ENCODE peak calls at places on chromosomes 13 and 19, in five cellular contexts. One of them, this sample, is unnamed.

GRCh38 chr13:40077396-40078027 is 422.1 kb downstream of the COG6 start:
- DNase-seq in CD8-positive, alpha-beta T cell: no peak
- DNase-seq in adipocyte: no peak
- DNase-seq in esophagus muscularis mucosa: no peak
- DNase-seq in foreskin fibroblast: no peak
- DNase-seq in this sample: no peak

GRCh38 chr19:48780684-48781391 is 25.5 kb downstream of the FGF21 start:
- DNase-seq in CD8-positive, alpha-beta T cell: no peak
- DNase-seq in foreskin fibroblast: peak
- DNase-seq in adipocyte: no peak
- DNase-seq in esophagus muscularis mucosa: no peak
- DNase-seq in this sample: peak

GRCh38 chr19:3608750-3609322 is 2.2 kb upstream of the TBXA2R start:
- DNase-seq in foreskin fibroblast: no peak
- DNase-seq in esophagus muscularis mucosa: no peak
- DNase-seq in adipocyte: no peak
- DNase-seq in CD8-positive, alpha-beta T cell: no peak
- DNase-seq in this sample: no peak

GRCh38 chr13:37158481-37158880 is 53.0 kb upstream of the CSNK1A1L start:
- DNase-seq in adipocyte: no peak
- DNase-seq in foreskin fibroblast: no peak
- DNase-seq in esophagus muscularis mucosa: no peak
- DNase-seq in CD8-positive, alpha-beta T cell: no peak
- DNase-seq in this sample: no peak

GRCh38 chr13:85230754-85231153 is 568.5 kb downstream of the SLITRK6 start:
- DNase-seq in adipocyte: peak
- DNase-seq in esophagus muscularis mucosa: no peak
- DNase-seq in foreskin fibroblast: peak
- DNase-seq in CD8-positive, alpha-beta T cell: no peak
- DNase-seq in this sample: no peak

GRCh38 chr13:112637017-112637801 is 49.3 kb upstream of the TUBGCP3 start:
- DNase-seq in esophagus muscularis mucosa: no peak
- DNase-seq in CD8-positive, alpha-beta T cell: no peak
- DNase-seq in foreskin fibroblast: no peak
- DNase-seq in adipocyte: no peak
- DNase-seq in this sample: no peak

GRCh38 chr19:2974342-2974932 is 2.9 kb upstream of the TLE6 start:
- DNase-seq in CD8-positive, alpha-beta T cell: no peak
- DNase-seq in foreskin fibroblast: peak
- DNase-seq in adipocyte: peak
- DNase-seq in esophagus muscularis mucosa: no peak
- DNase-seq in this sample: no peak

GRCh38 chr13:75458696-75459422 is 23.1 kb downstream of the TBC1D4 start:
- DNase-seq in esophagus muscularis mucosa: no peak
- DNase-seq in adipocyte: no peak
- DNase-seq in foreskin fibroblast: no peak
- DNase-seq in CD8-positive, alpha-beta T cell: no peak
- DNase-seq in this sample: peak

DNA sequence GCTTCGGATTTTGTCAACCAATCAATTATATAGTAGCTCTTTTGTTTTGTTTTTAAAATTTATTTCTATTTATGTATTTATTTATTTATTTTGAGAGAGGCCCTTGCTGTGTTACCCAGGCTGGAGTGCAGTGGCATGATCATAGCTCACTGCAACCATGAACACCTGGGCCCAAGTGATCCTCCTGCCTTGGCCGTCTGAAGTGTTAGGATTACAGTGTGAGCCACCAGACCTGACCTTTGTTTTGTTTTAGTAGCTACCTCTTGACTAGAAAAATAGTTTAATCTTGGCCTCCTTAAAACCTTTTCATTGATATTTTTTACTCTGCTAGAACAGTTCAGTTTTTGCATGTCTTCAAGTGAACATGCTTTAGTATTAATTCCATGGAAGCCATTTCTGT is 15.1 kb downstream of the GARRE1 start:
- DNase-seq in esophagus muscularis mucosa: no peak
- DNase-seq in foreskin fibroblast: no peak
- DNase-seq in CD8-positive, alpha-beta T cell: no peak
- DNase-seq in adipocyte: no peak
- DNase-seq in this sample: peak
- H3K4me3 ChIP-seq in esophagus muscularis mucosa: no peak
- H3K4me3 ChIP-seq in foreskin fibroblast: no peak
- H3K4me3 ChIP-seq in CD8-positive, alpha-beta T cell: no peak
- H3K4me3 ChIP-seq in adipocyte: no peak
- H3K4me3 ChIP-seq in this sample: peak

GRCh38 chr19:44774614-44775013 is 3.1 kb upstream of the CBLC start:
- DNase-seq in esophagus muscularis mucosa: no peak
- DNase-seq in adipocyte: no peak
- DNase-seq in CD8-positive, alpha-beta T cell: no peak
- DNase-seq in foreskin fibroblast: peak
- DNase-seq in this sample: no peak

GRCh38 chr19:44779150-44779549 is 1.5 kb downstream of the CBLC start:
- DNase-seq in foreskin fibroblast: no peak
- DNase-seq in CD8-positive, alpha-beta T cell: no peak
- DNase-seq in adipocyte: no peak
- DNase-seq in esophagus muscularis mucosa: no peak
- DNase-seq in this sample: no peak

GRCh38 chr19:44775676-44776240 is 1.9 kb upstream of the CBLC start:
- DNase-seq in adipocyte: no peak
- DNase-seq in foreskin fibroblast: no peak
- DNase-seq in esophagus muscularis mucosa: no peak
- DNase-seq in CD8-positive, alpha-beta T cell: no peak
- DNase-seq in this sample: no peak

GRCh38 chr19:44776402-44777096 is 1.1 kb upstream of the CBLC start:
- DNase-seq in adipocyte: no peak
- DNase-seq in foreskin fibroblast: no peak
- DNase-seq in esophagus muscularis mucosa: no peak
- DNase-seq in CD8-positive, alpha-beta T cell: no peak
- DNase-seq in this sample: no peak

DNA sequence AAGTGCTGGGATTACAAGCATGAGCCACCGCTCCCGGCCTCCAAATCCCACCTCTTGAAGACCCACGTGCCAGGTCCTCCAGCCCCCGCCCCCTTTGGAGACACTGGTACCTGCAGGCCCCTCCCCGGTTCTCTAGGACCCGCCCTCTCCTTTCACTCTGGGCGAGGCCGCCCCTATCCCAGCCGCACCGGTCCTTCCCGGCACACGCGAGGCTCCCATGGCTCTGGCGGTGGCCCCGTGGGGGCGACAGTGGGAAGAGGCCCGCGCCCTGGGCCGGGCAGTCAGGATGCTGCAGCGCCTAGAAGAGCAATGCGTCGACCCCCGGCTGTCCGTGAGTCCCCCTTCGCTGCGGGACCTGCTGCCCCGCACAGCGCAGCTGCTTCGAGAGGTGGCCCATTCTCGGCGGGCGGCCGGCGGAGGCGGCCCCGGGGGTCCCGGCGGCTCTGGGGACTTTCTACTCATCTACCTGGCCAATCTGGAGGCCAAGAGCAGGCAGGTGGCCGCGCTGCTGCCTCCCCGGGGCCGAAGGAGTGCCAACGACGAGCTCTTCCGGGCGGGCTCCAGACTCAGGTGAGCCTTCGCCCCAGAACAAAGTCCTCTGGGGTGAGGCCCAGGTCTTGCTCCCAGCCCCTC is at the start of gene CBLC:
- DNase-seq in foreskin fibroblast: no peak
- DNase-seq in CD8-positive, alpha-beta T cell: no peak
- DNase-seq in adipocyte: no peak
- DNase-seq in esophagus muscularis mucosa: no peak
- DNase-seq in this sample: no peak
- H3K4me3 ChIP-seq in foreskin fibroblast: no peak
- H3K4me3 ChIP-seq in CD8-positive, alpha-beta T cell: no peak
- H3K4me3 ChIP-seq in adipocyte: no peak
- H3K4me3 ChIP-seq in esophagus muscularis mucosa: no peak
- H3K4me3 ChIP-seq in this sample: no peak

DNA sequence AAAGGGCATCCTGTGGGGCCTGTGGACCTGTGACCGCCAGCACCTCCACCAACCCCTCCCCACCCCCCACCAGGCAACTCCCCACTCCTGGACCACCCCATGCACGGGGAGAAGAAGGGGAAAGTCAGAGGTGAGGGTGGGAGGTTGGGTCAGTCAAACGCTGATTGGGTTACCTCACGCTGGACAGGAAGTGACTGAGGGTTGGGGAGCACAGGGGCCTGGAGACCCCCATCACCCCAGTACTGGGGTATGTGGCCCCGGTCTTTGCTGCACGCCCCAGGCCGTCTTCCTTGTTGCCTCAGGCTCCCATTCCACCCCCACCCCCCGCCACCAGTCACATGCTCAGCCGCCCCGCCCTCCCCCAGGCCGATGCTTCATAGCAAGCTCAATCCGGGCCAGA is 59.0 kb downstream of the COLGALT1 start:
- DNase-seq in esophagus muscularis mucosa: no peak
- DNase-seq in adipocyte: no peak
- DNase-seq in foreskin fibroblast: no peak
- DNase-seq in CD8-positive, alpha-beta T cell: no peak
- DNase-seq in this sample: no peak
- H3K4me3 ChIP-seq in esophagus muscularis mucosa: no peak
- H3K4me3 ChIP-seq in adipocyte: no peak
- H3K4me3 ChIP-seq in foreskin fibroblast: no peak
- H3K4me3 ChIP-seq in CD8-positive, alpha-beta T cell: no peak
- H3K4me3 ChIP-seq in this sample: no peak

DNA sequence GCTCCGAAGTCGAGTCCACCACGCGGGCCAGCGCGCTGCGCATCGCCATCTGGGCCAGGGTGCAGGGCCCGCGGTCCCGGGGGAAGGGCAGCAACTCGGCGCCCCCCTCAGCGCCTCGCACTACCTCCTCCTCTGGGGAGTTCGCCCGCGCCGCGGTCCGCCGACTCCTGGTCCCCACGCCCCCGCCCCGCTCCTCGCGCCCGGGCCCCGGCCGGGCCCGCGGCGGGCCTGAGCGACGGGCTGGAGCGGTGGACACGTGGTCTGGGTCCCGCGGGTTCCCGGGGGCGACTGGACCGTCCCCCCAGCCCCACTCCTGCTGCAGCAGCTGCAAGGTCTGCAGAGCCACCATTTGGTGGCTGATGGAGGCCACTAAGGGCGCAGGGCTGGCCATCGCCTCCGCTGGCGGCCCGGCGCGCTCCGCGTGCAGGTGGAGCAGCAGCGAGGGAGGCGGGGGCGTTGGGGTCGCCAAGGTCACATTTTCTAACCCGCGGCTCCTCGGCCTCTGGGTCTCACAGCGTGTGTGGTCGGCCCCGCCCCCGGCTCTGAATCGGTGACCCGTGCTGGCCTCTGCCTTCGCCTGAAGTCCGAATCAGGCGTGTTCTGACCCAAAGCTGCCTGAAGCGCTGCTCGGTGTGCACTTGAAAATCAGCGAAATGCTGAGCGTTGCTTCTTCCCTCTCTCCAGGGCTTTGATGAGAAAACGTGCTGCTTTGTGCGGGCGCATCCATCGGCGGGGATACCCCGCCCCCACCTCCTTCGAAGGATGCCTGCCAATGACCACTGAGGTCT is at the start of gene DLEU7:
- DNase-seq in esophagus muscularis mucosa: no peak
- DNase-seq in foreskin fibroblast: no peak
- DNase-seq in adipocyte: no peak
- DNase-seq in CD8-positive, alpha-beta T cell: no peak
- DNase-seq in this sample: no peak
- H3K4me3 ChIP-seq in esophagus muscularis mucosa: peak
- H3K4me3 ChIP-seq in foreskin fibroblast: no peak
- H3K4me3 ChIP-seq in adipocyte: no peak
- H3K4me3 ChIP-seq in CD8-positive, alpha-beta T cell: no peak
- H3K4me3 ChIP-seq in this sample: no peak

GRCh38 chr13:97139704-97140103 is 82.4 kb upstream of the MBNL2 start:
- DNase-seq in esophagus muscularis mucosa: no peak
- DNase-seq in CD8-positive, alpha-beta T cell: no peak
- DNase-seq in foreskin fibroblast: no peak
- DNase-seq in adipocyte: no peak
- DNase-seq in this sample: no peak

GRCh38 chr13:97140611-97141010 is 81.5 kb upstream of the MBNL2 start:
- DNase-seq in foreskin fibroblast: peak
- DNase-seq in adipocyte: peak
- DNase-seq in esophagus muscularis mucosa: no peak
- DNase-seq in CD8-positive, alpha-beta T cell: no peak
- DNase-seq in this sample: no peak

GRCh38 chr13:97142452-97142851 is 79.7 kb upstream of the MBNL2 start:
- DNase-seq in foreskin fibroblast: no peak
- DNase-seq in CD8-positive, alpha-beta T cell: no peak
- DNase-seq in esophagus muscularis mucosa: no peak
- DNase-seq in adipocyte: no peak
- DNase-seq in this sample: no peak

GRCh38 chr13:97145057-97145456 is 77.1 kb upstream of the MBNL2 start:
- DNase-seq in esophagus muscularis mucosa: no peak
- DNase-seq in CD8-positive, alpha-beta T cell: no peak
- DNase-seq in foreskin fibroblast: no peak
- DNase-seq in adipocyte: no peak
- DNase-seq in this sample: no peak

GRCh38 chr13:97141564-97142005 is 80.5 kb upstream of the MBNL2 start:
- DNase-seq in esophagus muscularis mucosa: no peak
- DNase-seq in foreskin fibroblast: peak
- DNase-seq in adipocyte: peak
- DNase-seq in CD8-positive, alpha-beta T cell: no peak
- DNase-seq in this sample: peak
- H3K4me3 ChIP-seq in esophagus muscularis mucosa: no peak
- H3K4me3 ChIP-seq in foreskin fibroblast: no peak
- H3K4me3 ChIP-seq in adipocyte: peak
- H3K4me3 ChIP-seq in CD8-positive, alpha-beta T cell: no peak
- H3K4me3 ChIP-seq in this sample: no peak

DNA sequence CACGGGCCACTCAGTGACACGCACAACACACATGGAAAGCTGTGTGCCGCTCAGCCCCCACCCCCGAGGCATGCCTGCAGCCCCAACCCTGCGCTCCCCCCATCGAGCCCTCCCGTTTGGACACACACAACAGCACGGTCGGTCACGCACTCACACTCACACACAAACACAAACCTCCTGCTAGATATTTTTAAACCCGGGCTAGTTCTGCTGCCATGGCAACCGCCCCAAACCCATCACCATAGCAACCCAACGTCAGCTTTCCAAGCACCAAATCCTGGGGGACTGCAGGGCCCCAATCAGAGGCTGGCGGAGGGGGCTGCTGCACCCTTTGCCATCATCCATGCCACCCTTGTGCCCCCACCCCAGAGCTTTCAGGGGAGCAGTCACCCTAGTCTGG is 2.5 kb upstream of the NOVA2 start:
- DNase-seq in esophagus muscularis mucosa: no peak
- DNase-seq in foreskin fibroblast: no peak
- DNase-seq in CD8-positive, alpha-beta T cell: no peak
- DNase-seq in adipocyte: no peak
- DNase-seq in this sample: peak
- H3K4me3 ChIP-seq in esophagus muscularis mucosa: no peak
- H3K4me3 ChIP-seq in foreskin fibroblast: no peak
- H3K4me3 ChIP-seq in CD8-positive, alpha-beta T cell: no peak
- H3K4me3 ChIP-seq in adipocyte: no peak
- H3K4me3 ChIP-seq in this sample: no peak

GRCh38 chr13:48317511-48317981 is 14.0 kb downstream of the RB1 start:
- DNase-seq in adipocyte: no peak
- DNase-seq in esophagus muscularis mucosa: no peak
- DNase-seq in CD8-positive, alpha-beta T cell: no peak
- DNase-seq in foreskin fibroblast: no peak
- DNase-seq in this sample: no peak
- H3K4me3 ChIP-seq in adipocyte: peak
- H3K4me3 ChIP-seq in esophagus muscularis mucosa: no peak
- H3K4me3 ChIP-seq in CD8-positive, alpha-beta T cell: no peak
- H3K4me3 ChIP-seq in foreskin fibroblast: no peak
- H3K4me3 ChIP-seq in this sample: no peak

This sample was measured in GM12865.